ENCODE peak calls at places on chromosome 18, in seven cellular contexts. One of them, this sample, is unnamed.

GRCh38 chr18:62183578-62184195 is 3.2 kb downstream of the PIGN start:
- DNase-seq in skeletal muscle cell: no peak
- DNase-seq in GDM1: no peak
- DNase-seq in T-helper 2 cell: peak
- DNase-seq in mucosa of gallbladder: peak
- DNase-seq in fibroblast of pulmonary artery: peak
- DNase-seq in stimulated activated CD8-positive, alpha-beta memory T cell treated with anti-CD3 and anti-CD28 coated beads, Interleukin-12 subunit alpha, Interleukin-12 subunit beta, amount 100 ng/mL, for 4 hours: no peak
- DNase-seq in this sample: peak

GRCh38 chr18:70290482-70291294 is 1.8 kb downstream of the SOCS6 start:
- DNase-seq in mucosa of gallbladder: no peak
- DNase-seq in fibroblast of pulmonary artery: no peak
- DNase-seq in stimulated activated CD8-positive, alpha-beta memory T cell treated with anti-CD3 and anti-CD28 coated beads, Interleukin-12 subunit alpha, Interleukin-12 subunit beta, amount 100 ng/mL, for 4 hours: no peak
- DNase-seq in skeletal muscle cell: no peak
- DNase-seq in T-helper 2 cell: no peak
- DNase-seq in GDM1: no peak
- DNase-seq in this sample: no peak

GRCh38 chr18:26574958-26575864 is 26.9 kb upstream of the KCTD1 start:
- DNase-seq in stimulated activated CD8-positive, alpha-beta memory T cell treated with anti-CD3 and anti-CD28 coated beads, Interleukin-12 subunit alpha, Interleukin-12 subunit beta, amount 100 ng/mL, for 4 hours: no peak
- DNase-seq in GDM1: peak
- DNase-seq in skeletal muscle cell: peak
- DNase-seq in mucosa of gallbladder: peak
- DNase-seq in fibroblast of pulmonary artery: peak
- DNase-seq in T-helper 2 cell: peak
- DNase-seq in this sample: no peak

GRCh38 chr18:77088977-77089795 is 43.4 kb downstream of the MBP start:
- DNase-seq in mucosa of gallbladder: no peak
- DNase-seq in fibroblast of pulmonary artery: no peak
- DNase-seq in skeletal muscle cell: no peak
- DNase-seq in stimulated activated CD8-positive, alpha-beta memory T cell treated with anti-CD3 and anti-CD28 coated beads, Interleukin-12 subunit alpha, Interleukin-12 subunit beta, amount 100 ng/mL, for 4 hours: no peak
- DNase-seq in T-helper 2 cell: no peak
- DNase-seq in GDM1: no peak
- DNase-seq in this sample: no peak

GRCh38 chr18:69490813-69491212 is 90.1 kb downstream of the DOK6 start:
- DNase-seq in stimulated activated CD8-positive, alpha-beta memory T cell treated with anti-CD3 and anti-CD28 coated beads, Interleukin-12 subunit alpha, Interleukin-12 subunit beta, amount 100 ng/mL, for 4 hours: no peak
- DNase-seq in skeletal muscle cell: peak
- DNase-seq in GDM1: no peak
- DNase-seq in mucosa of gallbladder: no peak
- DNase-seq in fibroblast of pulmonary artery: peak
- DNase-seq in T-helper 2 cell: no peak
- DNase-seq in this sample: no peak

GRCh38 chr18:42310956-42311355 is 355.9 kb downstream of the PIK3C3 start:
- DNase-seq in stimulated activated CD8-positive, alpha-beta memory T cell treated with anti-CD3 and anti-CD28 coated beads, Interleukin-12 subunit alpha, Interleukin-12 subunit beta, amount 100 ng/mL, for 4 hours: no peak
- DNase-seq in mucosa of gallbladder: no peak
- DNase-seq in GDM1: no peak
- DNase-seq in skeletal muscle cell: no peak
- DNase-seq in T-helper 2 cell: no peak
- DNase-seq in fibroblast of pulmonary artery: peak
- DNase-seq in this sample: no peak

GRCh38 chr18:11366410-11366809 is 217.0 kb upstream of the PIEZO2 start:
- DNase-seq in GDM1: no peak
- DNase-seq in T-helper 2 cell: no peak
- DNase-seq in mucosa of gallbladder: no peak
- DNase-seq in stimulated activated CD8-positive, alpha-beta memory T cell treated with anti-CD3 and anti-CD28 coated beads, Interleukin-12 subunit alpha, Interleukin-12 subunit beta, amount 100 ng/mL, for 4 hours: no peak
- DNase-seq in skeletal muscle cell: peak
- DNase-seq in fibroblast of pulmonary artery: peak
- DNase-seq in this sample: no peak

GRCh38 chr18:74116628-74117554 is 30.7 kb downstream of the FBXO15 start:
- DNase-seq in stimulated activated CD8-positive, alpha-beta memory T cell treated with anti-CD3 and anti-CD28 coated beads, Interleukin-12 subunit alpha, Interleukin-12 subunit beta, amount 100 ng/mL, for 4 hours: no peak
- DNase-seq in T-helper 2 cell: peak
- DNase-seq in fibroblast of pulmonary artery: peak
- DNase-seq in skeletal muscle cell: no peak
- DNase-seq in GDM1: no peak
- DNase-seq in mucosa of gallbladder: no peak
- DNase-seq in this sample: peak

GRCh38 chr18:46915800-46916550 is 1.3 kb downstream of the PIAS2 start:
- DNase-seq in T-helper 2 cell: peak
- DNase-seq in stimulated activated CD8-positive, alpha-beta memory T cell treated with anti-CD3 and anti-CD28 coated beads, Interleukin-12 subunit alpha, Interleukin-12 subunit beta, amount 100 ng/mL, for 4 hours: no peak
- DNase-seq in skeletal muscle cell: no peak
- DNase-seq in mucosa of gallbladder: no peak
- DNase-seq in fibroblast of pulmonary artery: no peak
- DNase-seq in GDM1: no peak
- DNase-seq in this sample: no peak

GRCh38 chr18:45684341-45685115 is 39.5 kb upstream of the SLC14A1 start:
- DNase-seq in skeletal muscle cell: no peak
- DNase-seq in fibroblast of pulmonary artery: no peak
- DNase-seq in T-helper 2 cell: no peak
- DNase-seq in mucosa of gallbladder: no peak
- DNase-seq in GDM1: no peak
- DNase-seq in stimulated activated CD8-positive, alpha-beta memory T cell treated with anti-CD3 and anti-CD28 coated beads, Interleukin-12 subunit alpha, Interleukin-12 subunit beta, amount 100 ng/mL, for 4 hours: no peak
- DNase-seq in this sample: no peak

GRCh38 chr18:40041951-40042350 is 1913.1 kb upstream of the PIK3C3 start:
- DNase-seq in mucosa of gallbladder: no peak
- DNase-seq in skeletal muscle cell: no peak
- DNase-seq in T-helper 2 cell: no peak
- DNase-seq in fibroblast of pulmonary artery: no peak
- DNase-seq in GDM1: no peak
- DNase-seq in stimulated activated CD8-positive, alpha-beta memory T cell treated with anti-CD3 and anti-CD28 coated beads, Interleukin-12 subunit alpha, Interleukin-12 subunit beta, amount 100 ng/mL, for 4 hours: no peak
- DNase-seq in this sample: no peak

GRCh38 chr18:28735731-28736130 is 558.8 kb upstream of the CDH2 start:
- DNase-seq in stimulated activated CD8-positive, alpha-beta memory T cell treated with anti-CD3 and anti-CD28 coated beads, Interleukin-12 subunit alpha, Interleukin-12 subunit beta, amount 100 ng/mL, for 4 hours: no peak
- DNase-seq in GDM1: no peak
- DNase-seq in skeletal muscle cell: peak
- DNase-seq in fibroblast of pulmonary artery: peak
- DNase-seq in T-helper 2 cell: no peak
- DNase-seq in mucosa of gallbladder: no peak
- DNase-seq in this sample: no peak

GRCh38 chr18:70359071-70359470 is 70.2 kb downstream of the SOCS6 start:
- DNase-seq in GDM1: no peak
- DNase-seq in skeletal muscle cell: no peak
- DNase-seq in fibroblast of pulmonary artery: no peak
- DNase-seq in T-helper 2 cell: no peak
- DNase-seq in stimulated activated CD8-positive, alpha-beta memory T cell treated with anti-CD3 and anti-CD28 coated beads, Interleukin-12 subunit alpha, Interleukin-12 subunit beta, amount 100 ng/mL, for 4 hours: no peak
- DNase-seq in mucosa of gallbladder: no peak
- DNase-seq in this sample: no peak

GRCh38 chr18:7600036-7600435 is 32.9 kb downstream of the PTPRM start:
- DNase-seq in fibroblast of pulmonary artery: no peak
- DNase-seq in T-helper 2 cell: no peak
- DNase-seq in stimulated activated CD8-positive, alpha-beta memory T cell treated with anti-CD3 and anti-CD28 coated beads, Interleukin-12 subunit alpha, Interleukin-12 subunit beta, amount 100 ng/mL, for 4 hours: no peak
- DNase-seq in skeletal muscle cell: no peak
- DNase-seq in mucosa of gallbladder: no peak
- DNase-seq in GDM1: no peak
- DNase-seq in this sample: no peak

GRCh38 chr18:75041586-75041985 is 167.4 kb downstream of the PTGR3 start:
- DNase-seq in fibroblast of pulmonary artery: peak
- DNase-seq in T-helper 2 cell: peak
- DNase-seq in stimulated activated CD8-positive, alpha-beta memory T cell treated with anti-CD3 and anti-CD28 coated beads, Interleukin-12 subunit alpha, Interleukin-12 subunit beta, amount 100 ng/mL, for 4 hours: no peak
- DNase-seq in mucosa of gallbladder: no peak
- DNase-seq in skeletal muscle cell: peak
- DNase-seq in GDM1: no peak
- DNase-seq in this sample: no peak

GRCh38 chr18:79507076-79507545 is 111.4 kb downstream of the NFATC1 start:
- DNase-seq in skeletal muscle cell: no peak
- DNase-seq in GDM1: peak
- DNase-seq in fibroblast of pulmonary artery: peak
- DNase-seq in stimulated activated CD8-positive, alpha-beta memory T cell treated with anti-CD3 and anti-CD28 coated beads, Interleukin-12 subunit alpha, Interleukin-12 subunit beta, amount 100 ng/mL, for 4 hours: no peak
- DNase-seq in T-helper 2 cell: no peak
- DNase-seq in mucosa of gallbladder: no peak
- DNase-seq in this sample: no peak

This sample was measured in activated T-cell treated with anti-CD3 and anti-CD28 coated beads, Interleukin-2, amount 50 U/mL, for 72 hours.